ENCODE peak calls at places on chromosomes 3 and 15, in four cellular contexts. K is transverse colon, O is breast epithelium, M is HepG2. A is an unnamed sample.
A peak's percentile ranks its signal among the peaks of the same experiment; 100 is the strongest.

GRCh38 chr15:56667517-56667916 is 65.8 kb downstream of the ZNF280D start:
- DNase-seq in K (no peak), O (no peak), M (peak; percentile 13), A (no peak)

GRCh38 chr3:127444761-127445160 is 145.8 kb downstream of the TPRA1 start:
- DNase-seq in K (no peak), O (peak; percentile 15), M (no peak), A (peak; percentile 6)

GRCh38 chr3:79383402-79384012 is 384.3 kb downstream of the ROBO1 start:
- DNase-seq in K (no peak), O (no peak), M (no peak), A (no peak)

GRCh38 chr3:144148356-144148755 is 176.7 kb downstream of the DIPK2A start:
- DNase-seq in K (no peak), O (no peak), M (no peak), A (no peak)

GRCh38 chr3:122132949-122133540 is 50.4 kb upstream of the CASR start:
- DNase-seq in K (no peak), O (no peak), M (no peak), A (no peak)

GRCh38 chr3:49535971-49536874 is 18.1 kb upstream of the BSN start:
- DNase-seq in K (no peak), O (no peak), M (no peak), A (no peak)

GRCh38 chr15:64464271-64465005 is 4.1 kb downstream of the ZNF609 start:
- DNase-seq in K (no peak), O (no peak), M (no peak), A (no peak)

GRCh38 chr15:101530224-101530958 is 40.9 kb upstream of the PCSK6 start:
- DNase-seq in K (peak; percentile 27), O (no peak), M (no peak), A (no peak)

GRCh38 chr3:81622395-81622794 is 139.1 kb downstream of the GBE1 start:
- DNase-seq in K (no peak), O (no peak), M (no peak), A (no peak)

GRCh38 chr3:159169828-159170227 is 368.0 kb downstream of the MFSD1 start:
- DNase-seq in K (no peak), O (no peak), M (peak; percentile 3), A (no peak)

GRCh38 chr15:22778796-22779195 is 7.6 kb upstream of the NIPA1 start:
- DNase-seq in K (no peak), O (no peak), M (no peak), A (no peak)

GRCh38 chr15:63392355-63393009 is 10.8 kb upstream of the CA12 start:
- DNase-seq in K (no peak), O (no peak), M (no peak), A (no peak)

GRCh38 chr15:101207867-101208288 is 44.0 kb downstream of the CHSY1 start:
- DNase-seq in K (peak; percentile 33), O (no peak), M (no peak), A (peak; percentile 37)

GRCh38 chr3:71652786-71653419 is 69.4 kb upstream of the FOXP1 start:
- DNase-seq in K (peak; percentile 37), O (no peak), M (peak; percentile 50), A (no peak)

GRCh38 chr15:88454867-88455810 is 12.0 kb downstream of the MRPL46 start:
- DNase-seq in K (peak; percentile 60), O (no peak), M (peak; percentile 48), A (peak; percentile 64)

GRCh38 chr15:75785771-75786563 is 57.3 kb upstream of the UBE2Q2 start:
- DNase-seq in K (no peak), O (no peak), M (peak; percentile 31), A (peak; percentile 67)

GRCh38 chr3:3110749-3111361 is 681 bp upstream of the IL5RA start:
- DNase-seq in K (no peak), O (no peak), M (no peak), A (no peak)

GRCh38 chr15:62835762-62836161 is 206.8 kb upstream of the TPM1 start:
- DNase-seq in K (no peak), O (no peak), M (no peak), A (peak; percentile 60)

GRCh38 chr15:85099195-85099803 is 117.6 kb downstream of the PDE8A start:
- DNase-seq in K (no peak), O (no peak), M (no peak), A (no peak)

GRCh38 chr15:65201918-65202317 is 9.4 kb downstream of the CILP start:
- DNase-seq in K (no peak), O (no peak), M (no peak), A (no peak)

GRCh38 chr3:185866995-185867394 is 42.2 kb upstream of the IGF2BP2 start:
- DNase-seq in K (no peak), O (no peak), M (no peak), A (no peak)

GRCh38 chr3:27667751-27668150 is 54.4 kb downstream of the EOMES start:
- DNase-seq in K (no peak), O (no peak), M (peak; percentile 36), A (no peak)

GRCh38 chr15:66615846-66616245 is 50.0 kb upstream of the LCTL start:
- DNase-seq in K (no peak), O (no peak), M (no peak), A (no peak)

GRCh38 chr15:39591896-39592315 is 11.0 kb downstream of the THBS1 start:
- DNase-seq in K (no peak), O (no peak), M (no peak), A (no peak)

GRCh38 chr3:45343947-45344346 is 44.4 kb upstream of the LARS2 start:
- DNase-seq in K (no peak), O (no peak), M (peak; percentile 9), A (no peak)

GRCh38 chr3:183158552-183159006 is 4.0 kb downstream of the LAMP3 start:
- DNase-seq in K (no peak), O (no peak), M (no peak), A (no peak)

GRCh38 chr3:88189361-88189810 is 39.6 kb downstream of the C3orf38 start:
- DNase-seq in K (no peak), O (no peak), M (peak; percentile 85), A (no peak)

GRCh38 chr15:95895510-95895909 is 435.0 kb upstream of the NR2F2 start:
- DNase-seq in K (no peak), O (no peak), M (no peak), A (no peak)

GRCh38 chr15:96064351-96064756 is 266.1 kb upstream of the NR2F2 start:
- DNase-seq in K (no peak), O (no peak), M (peak; percentile 8), A (peak; percentile 21)

GRCh38 chr3:191158800-191159199 is 40.2 kb upstream of the OSTN start:
- DNase-seq in K (no peak), O (no peak), M (no peak), A (no peak)

GRCh38 chr3:32888739-32889138 is 62.7 kb upstream of the CCR4 start:
- DNase-seq in K (no peak), O (no peak), M (no peak), A (no peak)

GRCh38 chr3:32892625-32893598 is 58.5 kb upstream of the CCR4 start:
- DNase-seq in K (no peak), O (no peak), M (no peak), A (no peak)

GRCh38 chr3:32886911-32887310 is 64.5 kb upstream of the CCR4 start:
- DNase-seq in K (no peak), O (no peak), M (no peak), A (no peak)

GRCh38 chr3:32891365-32891764 is 60.1 kb upstream of the CCR4 start:
- DNase-seq in K (no peak), O (no peak), M (no peak), A (peak; percentile 46)

DNA sequence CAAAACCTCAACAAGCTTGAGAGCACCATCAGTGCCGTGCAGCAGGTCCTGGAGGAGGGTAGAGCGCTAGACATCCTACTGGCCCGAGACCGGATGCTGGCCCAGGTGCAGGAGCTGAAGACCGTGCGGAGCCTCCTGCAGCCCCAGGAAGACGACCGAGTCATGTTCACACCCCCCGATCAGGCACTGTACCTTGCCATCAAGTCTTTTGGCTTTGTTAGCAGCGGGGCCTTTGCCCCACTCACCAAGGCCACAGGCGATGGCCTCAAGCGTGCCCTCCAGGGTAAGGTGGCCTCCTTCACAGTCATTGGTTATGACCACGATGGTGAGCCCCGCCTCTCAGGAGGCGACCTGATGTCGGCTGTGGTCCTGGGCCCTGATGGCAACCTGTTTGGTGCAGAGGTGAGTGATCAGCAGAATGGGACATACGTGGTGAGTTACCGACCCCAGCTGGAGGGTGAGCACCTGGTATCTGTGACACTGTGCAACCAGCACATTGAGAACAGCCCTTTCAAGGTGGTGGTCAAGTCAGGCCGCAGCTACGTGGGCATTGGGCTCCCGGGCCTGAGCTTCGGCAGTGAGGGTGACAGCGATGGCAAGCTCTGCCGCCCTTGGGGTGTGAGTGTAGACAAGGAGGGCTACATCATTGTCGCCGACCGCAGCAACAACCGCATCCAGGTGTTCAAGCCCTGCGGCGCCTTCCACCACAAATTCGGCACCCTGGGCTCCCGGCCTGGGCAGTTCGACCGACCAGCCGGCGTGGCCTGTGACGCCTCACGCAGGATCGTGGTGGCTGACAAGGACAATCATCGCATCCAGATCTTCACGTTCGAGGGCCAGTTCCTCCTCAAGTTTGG is 60.8 kb upstream of the CCR4 start:
- DNase-seq in K (no peak), O (no peak), M (no peak), A (no peak)
- TF ChIP-seq POLR2AphosphoS5 in K (no peak), O (no peak), M (no peak), A (no peak)

DNA sequence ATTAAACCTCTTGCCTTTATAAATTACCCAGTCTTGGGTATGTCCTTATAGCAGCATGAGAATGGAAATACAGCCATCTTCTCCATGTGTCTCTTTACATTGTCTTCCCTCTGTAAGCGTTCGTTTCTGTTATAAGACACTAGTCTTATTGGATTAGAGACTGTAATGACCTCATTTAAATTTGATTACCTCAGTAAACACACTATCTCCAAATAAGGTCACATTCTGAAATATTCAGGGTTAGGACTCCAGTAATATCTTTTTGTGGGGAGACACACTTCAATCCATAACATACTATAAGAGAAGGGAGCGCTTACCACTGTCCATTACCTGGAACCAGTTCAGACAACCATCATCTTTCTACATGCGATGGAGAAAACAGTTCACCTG is 34.3 kb upstream of the CD47 start:
- DNase-seq in K (no peak), O (no peak), M (no peak), A (no peak)
- H3K27ac ChIP-seq in K (peak overlapping the region; percentile 55), O (no peak overlapping the region), M (no peak overlapping the region), A (peak overlapping the region; percentile 63)

GRCh38 chr3:13076255-13076654 is 3.0 kb upstream of the IQSEC1 start:
- DNase-seq in K (no peak), O (no peak), M (no peak), A (no peak)
- TF ChIP-seq POLR2AphosphoS5 in K (no peak), O (no peak), M (no peak), A (no peak)

GRCh38 chr15:58517682-58518525 is 86.1 kb downstream of the LIPC start:
- DNase-seq in K (no peak), O (no peak), M (no peak), A (no peak)

GRCh38 chr15:58520464-58520863 is 88.7 kb downstream of the LIPC start:
- DNase-seq in K (no peak), O (no peak), M (no peak), A (no peak)

GRCh38 chr15:58515807-58516206 is 84.0 kb downstream of the LIPC start:
- DNase-seq in K (no peak), O (no peak), M (no peak), A (no peak)

GRCh38 chr15:58518626-58519025 is 86.8 kb downstream of the LIPC start:
- DNase-seq in K (no peak), O (no peak), M (no peak), A (no peak)

DNA sequence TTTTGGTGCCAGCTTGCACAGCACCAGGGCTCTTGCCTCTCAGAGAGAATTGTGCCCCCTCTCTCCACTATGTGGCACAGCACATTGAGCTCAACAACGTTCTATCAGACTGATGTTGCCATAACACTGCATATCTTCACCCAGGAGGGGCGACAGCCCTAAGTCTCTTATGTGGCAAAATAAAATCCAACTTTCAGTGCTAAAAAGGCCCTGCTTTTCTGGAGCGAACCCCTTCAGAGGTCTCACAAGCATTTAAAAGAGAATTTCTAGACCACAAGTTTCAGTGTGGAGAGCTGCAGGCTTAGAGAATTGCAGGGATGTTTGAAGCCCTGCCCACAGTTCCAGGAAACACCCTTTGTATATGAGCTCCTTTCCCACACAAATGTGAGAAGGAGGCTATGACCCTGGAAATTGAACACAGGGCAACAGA is 85.5 kb downstream of the LIPC start:
- DNase-seq in K (no peak), O (no peak), M (no peak), A (no peak)
- H3K27ac ChIP-seq in K (no peak overlapping the region), O (no peak overlapping the region), M (no peak overlapping the region), A (peak overlapping the region; percentile 68)

A was measured in upper lobe of left lung.